ENCODE peak calls at places on chromosomes 16 and 17, in four cellular contexts. M is lung, S is stomach, W is mucosa of descending colon. K is an unnamed sample.

GRCh38 chr17:75228305-75228704 is 22.8 kb downstream of the NUP85 start:
- DNase-seq in M (peak; percentile 47), S (no peak), W (no peak), K (no peak)

GRCh38 chr17:68906638-68907037 is 48.6 kb downstream of the ABCA8 start:
- DNase-seq in M (no peak), S (no peak), W (no peak), K (no peak)

GRCh38 chr17:7043544-7044268 is at the start of gene SLC16A11:
- DNase-seq in M (no peak), S (peak; percentile 59), W (peak; percentile 71), K (peak; percentile 57)

GRCh38 chr16:89873109-89873821 is at the start of gene TCF25:
- DNase-seq in M (peak; percentile 74), S (peak; percentile 82), W (peak; percentile 88), K (peak; percentile 86)

GRCh38 chr17:80455328-80455710 is 21.1 kb downstream of the NPTX1 start:
- DNase-seq in M (no peak), S (peak; percentile 48), W (no peak), K (no peak)

GRCh38 chr16:14569213-14569612 is 60.8 kb downstream of the PARN start:
- DNase-seq in M (no peak), S (no peak), W (peak; percentile 78), K (no peak)

GRCh38 chr17:28112199-28112995 is 69.9 kb downstream of the NLK start:
- DNase-seq in M (no peak), S (no peak), W (no peak), K (no peak)

GRCh38 chr17:83177611-83178532 is 98.5 kb downstream of the METRNL start:
- DNase-seq in M (peak; percentile 26), S (no peak), W (no peak), K (peak; percentile 16)

GRCh38 chr16:65118866-65119265 is 3.0 kb downstream of the CDH11 start:
- DNase-seq in M (no peak), S (no peak), W (no peak), K (no peak)
- H3K4me1 ChIP-seq in M (peaks cover 3% of the 10 kb centered on the region), S (peaks cover 75% of the 10 kb centered on the region), W (peaks cover 12% of the 10 kb centered on the region), K (no peaks in the 10 kb centered on the region)

GRCh38 chr17:16997514-16998429 is 25.9 kb upstream of the TNFRSF13B start:
- DNase-seq in M (no peak), S (no peak), W (peak; percentile 86), K (no peak)
- TF ChIP-seq CTCF in M (peak; percentile 98), S (no peak), W (peak; percentile 54), K (no peak)

DNA sequence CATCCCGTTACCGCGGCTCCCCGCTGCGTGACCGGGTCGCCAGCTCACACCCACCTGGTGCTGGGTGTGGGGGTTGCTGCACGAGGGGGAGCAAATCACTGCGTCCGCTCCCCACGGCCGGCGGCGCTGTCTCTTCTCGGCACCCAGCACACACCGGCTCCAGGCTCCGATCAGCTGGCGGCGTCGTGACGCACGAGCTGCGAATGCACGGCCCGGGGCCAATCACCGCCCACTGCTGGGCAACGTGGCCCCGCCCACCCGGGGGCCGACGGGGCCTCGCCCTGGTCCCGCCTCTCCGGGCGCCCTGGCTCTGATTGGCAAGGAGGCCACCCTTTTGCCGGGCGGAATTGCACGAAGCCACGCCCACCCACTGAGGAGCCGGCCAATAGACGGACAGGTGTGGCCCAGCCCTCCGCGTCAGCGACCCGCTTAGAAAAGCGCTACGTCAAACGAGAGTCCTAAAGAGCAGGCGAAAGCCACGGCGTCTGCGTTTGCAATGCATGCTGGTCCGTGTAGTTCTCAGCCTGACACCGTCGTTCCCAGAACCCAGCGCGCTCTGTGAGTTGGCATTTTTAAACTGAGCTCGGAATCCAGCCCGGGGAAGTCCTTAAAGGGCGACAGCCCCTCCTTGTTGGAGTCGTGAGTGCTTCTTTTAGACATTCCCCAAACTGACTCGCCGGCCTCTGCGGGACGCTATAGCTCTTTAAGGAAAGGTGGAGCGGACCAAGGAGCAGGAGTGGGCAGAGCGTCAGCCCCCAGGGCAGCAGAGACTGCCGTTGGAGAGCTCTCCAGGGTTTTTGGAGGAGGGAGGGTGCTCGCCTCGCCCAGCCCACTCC is 6.1 kb upstream of the TLCD2 start:
- DNase-seq in M (peak; percentile 100), S (peak; percentile 100), W (peak; percentile 100), K (peak; percentile 100)
- H3K36me3 ChIP-seq in M (peaks cover 9% of the 10 kb centered on the region), S (peaks cover 29% of the 10 kb centered on the region), W (peaks cover 14% of the 10 kb centered on the region), K (no peaks in the 10 kb centered on the region)

GRCh38 chr17:33015716-33016346 is 24.2 kb downstream of the SPACA3 start:
- DNase-seq in M (no peak), S (no peak), W (no peak), K (no peak)

GRCh38 chr17:33019161-33019560 is 27.5 kb downstream of the SPACA3 start:
- DNase-seq in M (no peak), S (no peak), W (no peak), K (no peak)

GRCh38 chr17:33017366-33017765 is 25.7 kb downstream of the SPACA3 start:
- DNase-seq in M (no peak), S (no peak), W (no peak), K (no peak)

GRCh38 chr17:33014751-33015150 is 23.1 kb downstream of the SPACA3 start:
- DNase-seq in M (no peak), S (peak; percentile 38), W (no peak), K (peak; percentile 59)

DNA sequence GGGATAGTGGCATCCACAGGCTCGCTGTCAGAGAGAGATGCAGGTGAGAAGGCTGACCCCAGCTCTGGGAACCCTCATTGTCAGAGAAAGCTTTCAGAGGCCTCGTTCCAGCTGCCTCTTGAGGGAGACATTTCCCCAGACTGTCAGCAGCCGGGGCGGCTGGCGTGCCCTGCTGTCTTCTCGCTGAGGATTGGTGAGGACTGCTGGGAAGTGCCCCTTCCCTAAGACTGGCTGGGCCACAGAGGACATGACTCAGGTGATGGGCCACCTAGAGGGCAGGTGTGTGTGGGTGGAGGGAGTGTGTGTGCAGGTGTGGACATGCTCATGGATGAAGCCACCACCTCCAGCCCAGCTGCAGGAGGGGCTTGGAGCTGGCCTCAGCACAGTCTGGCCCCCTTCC is 25.3 kb downstream of the SPACA3 start:
- DNase-seq in M (no peak), S (no peak), W (no peak), K (no peak)
- H3K4me1 ChIP-seq in M (no peaks in the 10 kb centered on the region), S (peaks cover 8% of the 10 kb centered on the region), W (no peaks in the 10 kb centered on the region), K (no peaks in the 10 kb centered on the region)

GRCh38 chr16:22184615-22184968 is 21.5 kb upstream of the EEF2K start:
- DNase-seq in M (no peak), S (no peak), W (no peak), K (no peak)

GRCh38 chr16:22188595-22189442 is 17.3 kb upstream of the EEF2K start:
- DNase-seq in M (peak; percentile 74), S (peak; percentile 78), W (peak; percentile 75), K (peak; percentile 72)

GRCh38 chr16:22183901-22184614 is 21.8 kb downstream of the SDR42E2 start:
- DNase-seq in M (no peak), S (no peak), W (no peak), K (no peak)

GRCh38 chr16:22188267-22188594 is 17.8 kb upstream of the EEF2K start:
- DNase-seq in M (no peak), S (no peak), W (no peak), K (no peak)

GRCh38 chr16:22186517-22186916 is 19.6 kb upstream of the EEF2K start:
- DNase-seq in M (no peak), S (no peak), W (no peak), K (no peak)
- TF ChIP-seq CTCF in M (no peak), S (no peak), W (no peak), K (no peak)

GRCh38 chr16:1632638-1632970 is 20.4 kb downstream of the CRAMP1 start:
- DNase-seq in M (no peak), S (no peak), W (no peak), K (no peak)

GRCh38 chr16:1631931-1632637 is 19.9 kb downstream of the CRAMP1 start:
- DNase-seq in M (no peak), S (peak; percentile 45), W (no peak), K (no peak)

GRCh38 chr16:1635070-1635469 is 22.9 kb downstream of the CRAMP1 start:
- DNase-seq in M (no peak), S (no peak), W (no peak), K (no peak)

GRCh38 chr16:1634541-1634940 is 22.4 kb downstream of the CRAMP1 start:
- DNase-seq in M (no peak), S (no peak), W (no peak), K (no peak)

GRCh38 chr16:1633310-1633709 is 21.1 kb downstream of the CRAMP1 start:
- DNase-seq in M (no peak), S (no peak), W (no peak), K (no peak)
- H3K36me3 ChIP-seq in M (peaks cover 19% of the 10 kb centered on the region), S (peaks cover 93% of the 10 kb centered on the region), W (peaks cover 10% of the 10 kb centered on the region), K (peaks cover 19% of the 10 kb centered on the region)

GRCh38 chr16:67549240-67549639 is 13.1 kb upstream of the CTCF start:
- DNase-seq in M (no peak), S (no peak), W (no peak), K (no peak)
- H3K4me1 ChIP-seq in M (peaks cover 5% of the 10 kb centered on the region), S (peaks cover 24% of the 10 kb centered on the region), W (peaks cover 15% of the 10 kb centered on the region), K (peaks cover 18% of the 10 kb centered on the region)

GRCh38 chr17:158379-158778 is 21.0 kb downstream of the SCGB1C2 start:
- DNase-seq in M (no peak), S (no peak), W (no peak), K (no peak)
- TF ChIP-seq CTCF in M (no peak), S (no peak), W (no peak), K (no peak)

K was measured in right lobe of liver.